ENCODE peak calls at places on chromosome 17, in four cellular contexts. Z is GM12878, C is GM12891, A is K562. Q is an unnamed sample.

GRCh38 chr17:30958187-30958586 is 12.7 kb upstream of the RNF135 start:
- DNase-seq in Z (no peak), C (no peak), A (no peak), Q (peak; percentile 77)

GRCh38 chr17:47325176-47325575 is 1.4 kb downstream of the EFCAB13 start:
- DNase-seq in Z (no peak), C (no peak), A (no peak), Q (no peak)

GRCh38 chr17:760371-760770 is 8.3 kb upstream of the GEMIN4 start:
- DNase-seq in Z (no peak), C (no peak), A (no peak), Q (no peak)

GRCh38 chr17:72294487-72294893 is 173.7 kb downstream of the SOX9 start:
- DNase-seq in Z (no peak), C (no peak), A (no peak), Q (no peak)

GRCh38 chr17:43982171-43982570 is 22.3 kb upstream of the NAGS start:
- DNase-seq in Z (no peak), C (no peak), A (no peak), Q (no peak)

GRCh38 chr17:27635275-27635823 is 4.4 kb downstream of the LGALS9 start:
- DNase-seq in Z (no peak), C (no peak), A (peak; percentile 65), Q (peak; percentile 44)

GRCh38 chr17:63950940-63951907 is 19.1 kb upstream of the CD79B start:
- DNase-seq in Z (no peak), C (peak; percentile 64), A (peak; percentile 43), Q (no peak)

GRCh38 chr17:79836952-79837887 is 2.0 kb downstream of the CBX4 start:
- DNase-seq in Z (no peak), C (peak; percentile 85), A (peak; percentile 67), Q (peak; percentile 95)

GRCh38 chr17:43784068-43784467 is 3.8 kb downstream of the CFAP97D1 start:
- DNase-seq in Z (no peak), C (no peak), A (no peak), Q (no peak)

GRCh38 chr17:27494192-27495091 is 38.2 kb downstream of the KSR1 start:
- DNase-seq in Z (no peak), C (no peak), A (no peak), Q (no peak)

GRCh38 chr17:163514-164103 is 17.8 kb downstream of the DOC2B start:
- DNase-seq in Z (no peak), C (no peak), A (peak; percentile 14), Q (no peak)

GRCh38 chr17:48505788-48506187 is 25.0 kb downstream of the HOXB1 start:
- DNase-seq in Z (peak; percentile 77), C (no peak), A (peak; percentile 88), Q (peak; percentile 11)

GRCh38 chr17:75524971-75525805 is at the start of gene LLGL2:
- DNase-seq in Z (no peak), C (peak; percentile 95), A (peak; percentile 93), Q (peak; percentile 42)

GRCh38 chr17:63446981-63447687 is 1.0 kb upstream of the CYB561 start:
- DNase-seq in Z (no peak), C (peak; percentile 65), A (peak; percentile 77), Q (peak; percentile 30)

GRCh38 chr17:4786111-4786491 is at the start of gene VMO1:
- DNase-seq in Z (no peak), C (no peak), A (no peak), Q (no peak)

GRCh38 chr17:29582767-29583166 is 6.7 kb downstream of the GIT1 start:
- DNase-seq in Z (no peak), C (no peak), A (no peak), Q (no peak)

GRCh38 chr17:17971431-17972125 is 622 bp downstream of the TOM1L2 start:
- DNase-seq in Z (no peak), C (no peak), A (no peak), Q (peak; percentile 4)

GRCh38 chr17:13740692-13741091 is 139.0 kb upstream of the HS3ST3A1 start:
- DNase-seq in Z (no peak), C (no peak), A (no peak), Q (no peak)

GRCh38 chr17:43570518-43570928 is 24.4 kb upstream of the ETV4 start:
- DNase-seq in Z (no peak), C (no peak), A (no peak), Q (no peak)

GRCh38 chr17:74454197-74455024 is 12.0 kb upstream of the CD300A start:
- DNase-seq in Z (no peak), C (no peak), A (peak; percentile 91), Q (no peak)

GRCh38 chr17:48804936-48805411 is 12.1 kb downstream of the TTLL6 start:
- DNase-seq in Z (no peak), C (peak; percentile 72), A (peak; percentile 64), Q (peak; percentile 60)

GRCh38 chr17:4956493-4957061 is 5.7 kb downstream of the ENO3 start:
- DNase-seq in Z (no peak), C (no peak), A (peak; percentile 59), Q (no peak)

GRCh38 chr17:6567528-6568185 is 11.3 kb upstream of the PITPNM3 start:
- DNase-seq in Z (no peak), C (no peak), A (no peak), Q (no peak)

GRCh38 chr17:77445908-77446535 is 305.3 kb downstream of the SEC14L1 start:
- DNase-seq in Z (no peak), C (no peak), A (peak; percentile 70), Q (peak; percentile 84)

GRCh38 chr17:29251969-29252866 is 5.6 kb downstream of the CRYBA1 start:
- DNase-seq in Z (no peak), C (no peak), A (peak; percentile 34), Q (no peak)

GRCh38 chr17:29664743-29665479 is 42.2 kb upstream of the CORO6 start:
- DNase-seq in Z (no peak), C (no peak), A (peak; percentile 43), Q (no peak)

GRCh38 chr17:4232168-4232813 is 31.5 kb downstream of the ANKFY1 start:
- DNase-seq in Z (no peak), C (no peak), A (no peak), Q (no peak)

GRCh38 chr17:74040291-74040690 is 163.2 kb upstream of the RPL38 start:
- DNase-seq in Z (no peak), C (no peak), A (no peak), Q (no peak)

GRCh38 chr17:37292429-37293139 is 83.2 kb upstream of the C17orf78 start:
- DNase-seq in Z (no peak), C (no peak), A (no peak), Q (peak; percentile 28)

GRCh38 chr17:77475012-77475976 is 334.5 kb downstream of the SEC14L1 start:
- DNase-seq in Z (no peak), C (no peak), A (no peak), Q (peak; percentile 22)

DNA sequence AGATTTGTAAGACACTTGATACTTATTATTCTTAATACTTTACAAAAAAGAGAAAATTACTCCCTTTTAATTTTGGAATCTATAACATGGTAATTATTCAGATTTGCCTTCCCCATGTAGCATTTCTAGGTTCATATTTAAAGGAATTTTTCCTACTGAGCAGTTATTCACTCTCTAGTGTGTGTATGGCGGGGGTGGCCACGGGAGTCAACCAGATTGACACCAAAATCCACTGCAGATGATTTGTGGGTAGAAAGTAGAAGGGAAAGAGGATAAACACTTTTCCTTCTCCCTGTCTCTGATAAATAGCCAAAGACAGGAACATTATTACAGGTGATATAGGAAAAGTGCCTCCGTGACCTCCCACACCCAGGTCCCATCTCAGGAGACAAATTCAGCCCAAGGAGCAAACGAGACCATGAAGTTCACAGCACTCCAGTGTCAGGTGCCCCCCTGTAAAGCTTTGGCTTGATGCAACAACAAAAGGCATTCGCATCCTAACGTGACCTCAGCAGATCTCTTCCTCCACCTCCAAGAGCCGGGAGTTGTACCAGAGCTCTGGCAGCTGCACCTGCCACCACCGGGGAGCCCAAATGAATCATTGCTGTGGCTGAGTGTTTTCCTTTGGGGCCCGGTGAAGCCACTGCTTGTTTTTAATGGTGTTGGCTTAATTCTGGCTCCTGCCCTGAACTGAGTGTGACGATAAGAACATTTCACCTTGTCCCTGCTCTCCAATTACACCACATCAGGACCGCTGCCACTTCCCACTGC is 92.7 kb upstream of the NOL11 start:
- DNase-seq in Z (no peak), C (no peak), A (no peak), Q (no peak)
- TF ChIP-seq SPI1 in Z (no peak), C (no peak), A (no peak), Q (no peak)

GRCh38 chr17:2050871-2051387 is 4.0 kb upstream of the HIC1 start:
- DNase-seq in Z (no peak), C (no peak), A (peak; percentile 44), Q (no peak)
- TF ChIP-seq SPI1 in Z (no peak), C (no peak), A (no peak), Q (no peak)

GRCh38 chr17:81314410-81315169 is 19.5 kb upstream of the SLC38A10 start:
- DNase-seq in Z (no peak), C (no peak), A (no peak), Q (no peak)

GRCh38 chr17:81313776-81314409 is 18.8 kb upstream of the SLC38A10 start:
- DNase-seq in Z (no peak), C (no peak), A (no peak), Q (no peak)

GRCh38 chr17:81310963-81311550 is 15.9 kb upstream of the SLC38A10 start:
- DNase-seq in Z (no peak), C (no peak), A (no peak), Q (no peak)

GRCh38 chr17:81311954-81312353 is 16.8 kb upstream of the SLC38A10 start:
- DNase-seq in Z (no peak), C (no peak), A (no peak), Q (no peak)

GRCh38 chr17:81312624-81313325 is 17.7 kb upstream of the SLC38A10 start:
- DNase-seq in Z (no peak), C (no peak), A (no peak), Q (no peak)
- TF ChIP-seq SPI1 in Z (no peak), C (no peak), A (no peak), Q (no peak)

DNA sequence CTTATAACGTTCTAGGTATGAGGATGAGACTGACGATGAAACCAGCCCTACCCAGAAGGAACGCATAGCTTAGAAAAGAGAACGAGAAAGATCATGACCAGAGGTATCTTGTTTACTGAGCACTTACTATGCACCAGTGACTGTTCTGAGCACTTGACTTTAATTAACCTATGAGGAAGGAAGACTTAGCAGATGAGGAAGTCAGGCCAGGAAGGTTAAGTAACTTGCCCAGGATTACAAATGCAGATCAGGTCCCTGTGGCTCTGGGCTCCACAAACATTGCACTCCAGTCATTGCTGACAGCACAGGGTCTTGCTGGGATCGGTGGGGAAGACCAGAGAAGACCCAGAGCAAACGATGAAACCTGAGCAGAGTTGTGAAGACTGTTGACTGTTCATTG is 7.1 kb downstream of the KRT13 start:
- DNase-seq in Z (no peak), C (no peak), A (no peak), Q (peak; percentile 66)
- TF ChIP-seq SPI1 in Z (no peak), C (no peak), A (peak; percentile 77), Q (peak; percentile 81)

Q was measured in HL-60.